ENCODE peak calls at places on chromosomes 11 and 22, in four cellular contexts. B is left lung, Y is psoas muscle, D is transverse colon. P is an unnamed sample.

GRCh38 chr22:19761500-19762314 is 1.1 kb downstream of the TBX1 start:
- DNase-seq in Y (no peak), D (no peak), B (peak; percentile 43), P (no peak)

GRCh38 chr22:29524440-29525191 is 28.9 kb downstream of the THOC5 start:
- DNase-seq in D (peak; percentile 22), B (no peak), Y (no peak), P (no peak)

GRCh38 chr11:8809605-8810272 is 101.2 kb upstream of the AKIP1 start:
- DNase-seq in B (no peak), D (no peak), Y (no peak), P (no peak)

GRCh38 chr11:82942376-82942775 is 40.8 kb downstream of the DDIAS start:
- DNase-seq in D (no peak), B (no peak), Y (no peak), P (no peak)

GRCh38 chr22:22208657-22209056 is 35.9 kb upstream of the VPREB1 start:
- DNase-seq in Y (no peak), B (no peak), D (no peak), P (no peak)

GRCh38 chr11:6297831-6298230 is 22.5 kb downstream of the CAVIN3 start:
- DNase-seq in Y (no peak), D (no peak), B (no peak), P (no peak)

GRCh38 chr11:94762208-94762607 is 5.9 kb upstream of the AMOTL1 start:
- DNase-seq in B (no peak), D (no peak), Y (no peak), P (no peak)

GRCh38 chr11:107549253-107549953 is 16.1 kb downstream of the ALKBH8 start:
- DNase-seq in D (no peak), B (no peak), Y (no peak), P (no peak)

GRCh38 chr11:76235233-76236091 is 29.2 kb upstream of the WNT11 start:
- DNase-seq in Y (peak; percentile 86), B (peak; percentile 89), D (peak; percentile 91), P (peak; percentile 95)

GRCh38 chr11:62443390-62444201 is 24.8 kb downstream of the SCGB1A1 start:
- DNase-seq in B (no peak), Y (peak; percentile 70), D (no peak), P (peak; percentile 82)

GRCh38 chr11:118621898-118622375 is 14.5 kb downstream of the PHLDB1 start:
- DNase-seq in B (no peak), Y (no peak), D (no peak), P (no peak)

GRCh38 chr11:3616721-3617460 is 24.9 kb downstream of the ART5 start:
- DNase-seq in D (no peak), Y (no peak), B (peak; percentile 69), P (no peak)

GRCh38 chr11:96869207-96869606 is 479.4 kb downstream of the JRKL start:
- DNase-seq in Y (no peak), B (no peak), D (no peak), P (no peak)

GRCh38 chr11:132604446-132604845 is 927.9 kb downstream of the OPCML start:
- DNase-seq in B (no peak), D (no peak), Y (no peak), P (no peak)

GRCh38 chr11:74849525-74850391 is 99.1 kb downstream of the XRRA1 start:
- DNase-seq in Y (peak; percentile 56), B (no peak), D (no peak), P (no peak)

GRCh38 chr11:19957301-19957985 is 202.8 kb downstream of the DBX1 start:
- DNase-seq in B (no peak), D (no peak), Y (no peak), P (no peak)

GRCh38 chr11:59769086-59769485 is 13.9 kb downstream of the STX3 start:
- DNase-seq in D (no peak), B (no peak), Y (no peak), P (no peak)

GRCh38 chr11:45786272-45786671 is 18.7 kb upstream of the SLC35C1 start:
- DNase-seq in Y (no peak), B (no peak), D (no peak), P (no peak)

GRCh38 chr11:118353084-118353710 is 6.2 kb upstream of the UBE4A start:
- DNase-seq in B (no peak), D (no peak), Y (no peak), P (no peak)

GRCh38 chr11:57641011-57641410 is 8.7 kb downstream of the YPEL4 start:
- DNase-seq in Y (peak; percentile 20), B (no peak), D (no peak), P (no peak)

GRCh38 chr11:32427935-32428664 is 7.2 kb downstream of the WT1 start:
- DNase-seq in D (no peak), B (peak; percentile 82), Y (no peak), P (no peak)

GRCh38 chr22:30742291-30743256 is 47.9 kb downstream of the OSBP2 start:
- DNase-seq in B (no peak), D (no peak), Y (no peak), P (no peak)

GRCh38 chr11:128894685-128895084 is 3.5 kb downstream of the KCNJ5 start:
- DNase-seq in B (no peak), D (peak; percentile 42), Y (peak; percentile 23), P (no peak)

GRCh38 chr11:46120711-46121327 is 435 bp downstream of the PHF21A start:
- DNase-seq in Y (peak; percentile 51), B (no peak), D (peak; percentile 41), P (no peak)

GRCh38 chr11:80595011-80595410 is 1154.2 kb upstream of the TENM4 start:
- DNase-seq in Y (no peak), D (no peak), B (no peak), P (no peak)

GRCh38 chr22:39956932-39957664 is 3.1 kb upstream of the TMA7B start:
- DNase-seq in B (no peak), Y (no peak), D (no peak), P (no peak)

GRCh38 chr11:103944251-103944944 is 92.0 kb upstream of the DDI1 start:
- DNase-seq in D (no peak), B (no peak), Y (no peak), P (no peak)

GRCh38 chr22:36182056-36182455 is 19.6 kb downstream of the APOL4 start:
- DNase-seq in B (no peak), Y (no peak), D (no peak), P (no peak)

GRCh38 chr11:61345170-61345610 is 12.2 kb downstream of the TKFC start:
- DNase-seq in B (no peak), D (no peak), Y (no peak), P (no peak)

GRCh38 chr11:134761361-134761760 is 349.3 kb upstream of the B3GAT1 start:
- DNase-seq in D (no peak), Y (no peak), B (no peak), P (no peak)

GRCh38 chr22:26502688-26503561 is 9.3 kb downstream of the TFIP11 start:
- DNase-seq in B (no peak), Y (peak; percentile 29), D (peak; percentile 55), P (no peak)

GRCh38 chr11:73266644-73267015 is 5.5 kb upstream of the P2RY6 start:
- DNase-seq in B (peak; percentile 13), D (no peak), Y (no peak), P (no peak)

GRCh38 chr22:27879923-27880322 is 39.1 kb downstream of the PITPNB start:
- DNase-seq in D (no peak), B (no peak), Y (no peak), P (no peak)
- TF ChIP-seq CTCF in D (peak; percentile 48), B (peak; percentile 43), Y (peak; percentile 44), P (peak; percentile 39)

GRCh38 chr22:50115693-50116092 is 25.9 kb downstream of the MOV10L1 start:
- DNase-seq in Y (no peak), D (no peak), B (no peak), P (no peak)

GRCh38 chr22:50111056-50111455 is 21.2 kb downstream of the MOV10L1 start:
- DNase-seq in D (no peak), B (no peak), Y (no peak), P (no peak)

GRCh38 chr22:50112151-50113118 is 22.6 kb downstream of the MOV10L1 start:
- DNase-seq in Y (no peak), B (no peak), D (no peak), P (no peak)

GRCh38 chr22:50117168-50117762 is 27.5 kb downstream of the MOV10L1 start:
- DNase-seq in Y (no peak), D (no peak), B (no peak), P (no peak)

GRCh38 chr22:50114221-50114981 is 24.6 kb downstream of the MOV10L1 start:
- DNase-seq in Y (no peak), B (peak; percentile 79), D (no peak), P (no peak)
- H3K27me3 ChIP-seq in Y (peaks cover 53% of the 10 kb centered on the region), B (no peaks in the 10 kb centered on the region), D (no peaks in the 10 kb centered on the region), P (no peaks in the 10 kb centered on the region)

GRCh38 chr11:17734986-17735822 is 623 bp downstream of the KCNC1 start:
- DNase-seq in Y (peak; percentile 73), D (peak; percentile 51), B (peak; percentile 88), P (peak; percentile 80)

GRCh38 chr11:17738350-17739207 is 4.0 kb downstream of the KCNC1 start:
- DNase-seq in D (no peak), Y (no peak), B (peak; percentile 66), P (peak; percentile 40)

GRCh38 chr11:17736921-17737817 is 2.6 kb downstream of the KCNC1 start:
- DNase-seq in B (no peak), D (no peak), Y (no peak), P (peak; percentile 40)

GRCh38 chr11:17734418-17734911 is at the start of gene KCNC1:
- DNase-seq in B (peak; percentile 77), Y (no peak), D (no peak), P (peak; percentile 17)

DNA sequence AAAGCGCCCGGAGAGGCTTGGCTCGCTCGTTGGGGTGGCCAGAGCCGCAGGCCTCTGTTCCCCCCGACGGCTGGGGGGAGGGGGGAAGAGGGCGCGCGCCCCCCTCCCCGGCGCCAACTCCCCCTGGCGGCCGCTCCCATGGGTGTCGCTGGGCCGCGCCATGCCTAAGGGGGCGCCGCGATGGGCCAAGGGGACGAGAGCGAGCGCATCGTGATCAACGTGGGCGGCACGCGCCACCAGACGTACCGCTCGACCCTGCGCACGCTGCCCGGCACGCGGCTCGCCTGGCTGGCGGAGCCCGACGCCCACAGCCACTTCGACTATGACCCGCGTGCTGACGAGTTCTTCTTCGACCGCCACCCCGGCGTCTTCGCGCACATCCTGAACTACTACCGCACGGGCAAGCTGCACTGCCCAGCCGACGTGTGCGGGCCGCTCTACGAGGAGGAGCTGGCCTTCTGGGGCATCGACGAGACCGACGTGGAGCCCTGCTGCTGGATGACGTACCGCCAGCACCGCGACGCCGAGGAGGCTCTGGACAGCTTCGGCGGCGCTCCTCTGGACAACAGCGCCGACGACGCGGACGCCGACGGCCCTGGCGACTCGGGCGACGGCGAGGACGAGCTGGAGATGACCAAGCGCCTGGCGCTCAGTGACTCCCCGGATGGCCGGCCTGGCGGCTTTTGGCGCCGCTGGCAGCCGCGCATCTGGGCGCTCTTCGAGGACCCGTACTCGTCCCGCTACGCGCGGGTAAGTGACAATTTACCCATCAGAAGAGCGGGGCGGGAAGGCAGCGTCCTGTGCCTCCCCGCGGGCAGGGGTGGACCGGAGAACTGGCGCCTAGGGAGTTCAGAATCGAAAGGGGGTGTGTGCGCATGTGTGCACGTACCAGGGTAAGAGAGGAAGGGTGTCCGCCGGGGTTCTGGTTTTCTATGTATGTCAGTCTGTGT is 1.5 kb downstream of the KCNC1 start:
- DNase-seq in D (no peak), B (peak; percentile 72), Y (no peak), P (peak; percentile 69)
- TF ChIP-seq CTCF in D (no peak), B (no peak), Y (peak; percentile 15), P (no peak)

GRCh38 chr22:43241138-43241597 is 54.2 kb upstream of the TTLL12 start:
- DNase-seq in Y (no peak), D (no peak), B (no peak), P (no peak)

GRCh38 chr22:43239956-43240355 is 53.0 kb upstream of the TTLL12 start:
- DNase-seq in D (no peak), B (no peak), Y (no peak), P (no peak)

GRCh38 chr22:43239102-43239875 is 52.4 kb upstream of the TTLL12 start:
- DNase-seq in Y (no peak), D (no peak), B (no peak), P (no peak)

GRCh38 chr22:43241699-43242386 is 54.9 kb upstream of the TTLL12 start:
- DNase-seq in Y (no peak), D (no peak), B (no peak), P (no peak)

GRCh38 chr22:43240614-43241013 is 53.7 kb upstream of the TTLL12 start:
- DNase-seq in B (no peak), Y (no peak), D (no peak), P (no peak)
- H3K27me3 ChIP-seq in B (no peaks in the 10 kb centered on the region), Y (peaks cover 38% of the 10 kb centered on the region), D (peaks cover under 1% of the 10 kb centered on the region), P (no peaks in the 10 kb centered on the region)

P was measured in suprapubic skin.